ENCODE peak calls at places on chromosome 15, in four cellular contexts. One of them, this sample, is unnamed.

GRCh38 chr15:29334544-29334943 is 64.9 kb upstream of the NSMCE3 start:
- DNase-seq in K562: no peak
- DNase-seq in HepG2: no peak
- DNase-seq in GM12878: no peak
- DNase-seq in this sample: no peak

GRCh38 chr15:77455696-77456293 is 35.1 kb downstream of the HMG20A start:
- DNase-seq in GM12878: no peak
- DNase-seq in HepG2: no peak
- DNase-seq in K562: no peak
- DNase-seq in this sample: no peak

GRCh38 chr15:101022306-101022705 is 103.1 kb downstream of the LRRK1 start:
- DNase-seq in HepG2: no peak
- DNase-seq in K562: no peak
- DNase-seq in GM12878: no peak
- DNase-seq in this sample: no peak

GRCh38 chr15:68205949-68206539 is 912 bp upstream of the CALML4 start:
- DNase-seq in GM12878: no peak
- DNase-seq in HepG2: no peak
- DNase-seq in K562: peak; percentile 71
- DNase-seq in this sample: peak; percentile 51

GRCh38 chr15:56460046-56460445 is 4.9 kb downstream of the MNS1 start:
- DNase-seq in HepG2: no peak
- DNase-seq in K562: no peak
- DNase-seq in GM12878: no peak
- DNase-seq in this sample: no peak

GRCh38 chr15:55282284-55282833 is 7.3 kb downstream of the RAB27A start:
- DNase-seq in K562: peak; percentile 26
- DNase-seq in GM12878: no peak
- DNase-seq in HepG2: no peak
- DNase-seq in this sample: no peak

GRCh38 chr15:44207643-44208042 is 12.6 kb upstream of the FRMD5 start:
- DNase-seq in K562: no peak
- DNase-seq in GM12878: no peak
- DNase-seq in HepG2: no peak
- DNase-seq in this sample: no peak

GRCh38 chr15:70182858-70183695 is 85.4 kb upstream of the TLE3 start:
- DNase-seq in GM12878: no peak
- DNase-seq in K562: no peak
- DNase-seq in HepG2: no peak
- DNase-seq in this sample: peak; percentile 38

GRCh38 chr15:41258706-41259471 is 27.8 kb downstream of the CHP1 start:
- DNase-seq in K562: no peak
- DNase-seq in HepG2: peak; percentile 40
- DNase-seq in GM12878: peak; percentile 31
- DNase-seq in this sample: no peak

GRCh38 chr15:59741274-59741906 is 52.3 kb upstream of the BNIP2 start:
- DNase-seq in K562: no peak
- DNase-seq in GM12878: no peak
- DNase-seq in HepG2: peak; percentile 18
- DNase-seq in this sample: peak; percentile 33

GRCh38 chr15:26438316-26438715 is 334.6 kb downstream of the GABRB3 start:
- DNase-seq in K562: no peak
- DNase-seq in HepG2: no peak
- DNase-seq in GM12878: no peak
- DNase-seq in this sample: no peak

GRCh38 chr15:33068007-33068441 is 126.5 kb downstream of the FMN1 start:
- DNase-seq in K562: no peak
- DNase-seq in HepG2: peak; percentile 66
- DNase-seq in GM12878: no peak
- DNase-seq in this sample: peak; percentile 42

GRCh38 chr15:66800584-66801235 is 98.7 kb downstream of the SMAD6 start:
- DNase-seq in GM12878: no peak
- DNase-seq in K562: no peak
- DNase-seq in HepG2: no peak
- DNase-seq in this sample: no peak

GRCh38 chr15:40793216-40793989 is 13.5 kb upstream of the ZFYVE19 start:
- DNase-seq in HepG2: peak; percentile 96
- DNase-seq in GM12878: no peak
- DNase-seq in K562: no peak
- DNase-seq in this sample: no peak

GRCh38 chr15:65197337-65197645 is 12.1 kb upstream of the CLPX start:
- DNase-seq in HepG2: no peak
- DNase-seq in K562: no peak
- DNase-seq in GM12878: no peak
- DNase-seq in this sample: no peak

GRCh38 chr15:96338772-96339661 is 8.5 kb downstream of the NR2F2 start:
- DNase-seq in K562: no peak
- DNase-seq in HepG2: peak; percentile 89
- DNase-seq in GM12878: no peak
- DNase-seq in this sample: no peak

GRCh38 chr15:41895491-41895890 is 1.6 kb upstream of the SPTBN5 start:
- DNase-seq in HepG2: no peak
- DNase-seq in K562: no peak
- DNase-seq in GM12878: no peak
- DNase-seq in this sample: no peak

GRCh38 chr15:66362776-66363175 is 6.3 kb upstream of the TIPIN start:
- DNase-seq in GM12878: no peak
- DNase-seq in K562: no peak
- DNase-seq in HepG2: no peak
- DNase-seq in this sample: no peak

GRCh38 chr15:33699691-33700447 is 268.4 kb upstream of the CHRM5 start:
- DNase-seq in HepG2: peak; percentile 9
- DNase-seq in GM12878: no peak
- DNase-seq in K562: no peak
- DNase-seq in this sample: no peak

GRCh38 chr15:33926260-33926659 is 42.0 kb upstream of the CHRM5 start:
- DNase-seq in GM12878: no peak
- DNase-seq in K562: no peak
- DNase-seq in HepG2: peak; percentile 6
- DNase-seq in this sample: no peak

GRCh38 chr15:69568621-69569020 is 116.0 kb downstream of the RPLP1 start:
- DNase-seq in HepG2: no peak
- DNase-seq in GM12878: no peak
- DNase-seq in K562: no peak
- DNase-seq in this sample: no peak

GRCh38 chr15:98289747-98290146 is 329.2 kb downstream of the ARRDC4 start:
- DNase-seq in HepG2: no peak
- DNase-seq in GM12878: no peak
- DNase-seq in K562: no peak
- DNase-seq in this sample: no peak

GRCh38 chr15:34437687-34438086 is at the start of gene GOLGA8A:
- DNase-seq in HepG2: peak; percentile 26
- DNase-seq in GM12878: peak; percentile 74
- DNase-seq in K562: peak; percentile 88
- DNase-seq in this sample: peak; percentile 49

GRCh38 chr15:99109555-99110021 is 4.7 kb downstream of the SYNM start:
- DNase-seq in GM12878: peak; percentile 48
- DNase-seq in HepG2: no peak
- DNase-seq in K562: no peak
- DNase-seq in this sample: no peak

GRCh38 chr15:81018197-81018596 is 17.5 kb downstream of the TLNRD1 start:
- DNase-seq in GM12878: no peak
- DNase-seq in HepG2: no peak
- DNase-seq in K562: no peak
- DNase-seq in this sample: no peak

GRCh38 chr15:84909782-84910181 is 25.3 kb downstream of the SLC28A1 start:
- DNase-seq in GM12878: no peak
- DNase-seq in HepG2: no peak
- DNase-seq in K562: no peak
- DNase-seq in this sample: no peak

GRCh38 chr15:84909029-84909428 is 24.6 kb downstream of the SLC28A1 start:
- DNase-seq in HepG2: no peak
- DNase-seq in K562: no peak
- DNase-seq in GM12878: no peak
- DNase-seq in this sample: no peak

GRCh38 chr15:84914351-84914750 is 29.9 kb downstream of the SLC28A1 start:
- DNase-seq in HepG2: no peak
- DNase-seq in GM12878: no peak
- DNase-seq in K562: no peak
- DNase-seq in this sample: no peak

GRCh38 chr15:84910928-84911623 is 26.6 kb downstream of the SLC28A1 start:
- DNase-seq in HepG2: no peak
- DNase-seq in K562: no peak
- DNase-seq in GM12878: no peak
- DNase-seq in this sample: no peak

GRCh38 chr15:84911879-84912660 is 27.6 kb downstream of the SLC28A1 start:
- DNase-seq in GM12878: no peak
- DNase-seq in HepG2: peak; percentile 89
- DNase-seq in K562: no peak
- DNase-seq in this sample: no peak
- TF ChIP-seq ETV6 in GM12878: no peak
- TF ChIP-seq ETV6 in HepG2: no peak
- TF ChIP-seq ETV6 in K562: no peak
- TF ChIP-seq ETV6 in this sample: no peak

GRCh38 chr15:83322061-83322460 is 37.6 kb upstream of the BNC1 start:
- DNase-seq in GM12878: no peak
- DNase-seq in HepG2: no peak
- DNase-seq in K562: no peak
- DNase-seq in this sample: no peak
- TF ChIP-seq SP1 in GM12878: no peak
- TF ChIP-seq SP1 in HepG2: no peak
- TF ChIP-seq SP1 in K562: no peak
- TF ChIP-seq SP1 in this sample: no peak

GRCh38 chr15:88898736-88899135 is 3.4 kb upstream of the HAPLN3 start:
- DNase-seq in K562: no peak
- DNase-seq in HepG2: no peak
- DNase-seq in GM12878: no peak
- DNase-seq in this sample: no peak

GRCh38 chr15:88897456-88898194 is 2.3 kb upstream of the HAPLN3 start:
- DNase-seq in GM12878: no peak
- DNase-seq in K562: peak; percentile 83
- DNase-seq in HepG2: peak; percentile 41
- DNase-seq in this sample: peak; percentile 53

GRCh38 chr15:88896339-88897033 is 1.1 kb upstream of the HAPLN3 start:
- DNase-seq in GM12878: no peak
- DNase-seq in HepG2: no peak
- DNase-seq in K562: no peak
- DNase-seq in this sample: no peak

GRCh38 chr15:88894819-88895767 is at the start of gene HAPLN3:
- DNase-seq in GM12878: no peak
- DNase-seq in K562: no peak
- DNase-seq in HepG2: no peak
- DNase-seq in this sample: peak; percentile 66

GRCh38 chr15:88897142-88897455 is 1.8 kb upstream of the HAPLN3 start:
- DNase-seq in HepG2: no peak
- DNase-seq in GM12878: no peak
- DNase-seq in K562: no peak
- DNase-seq in this sample: no peak
- TF ChIP-seq NR2C2 in HepG2: no peak
- TF ChIP-seq NR2C2 in GM12878: no peak
- TF ChIP-seq NR2C2 in K562: no peak
- TF ChIP-seq NR2C2 in this sample: no peak

GRCh38 chr15:89556413-89557262 is 18.6 kb upstream of the TICRR start:
- DNase-seq in HepG2: peak; percentile 62
- DNase-seq in GM12878: no peak
- DNase-seq in K562: peak; percentile 70
- DNase-seq in this sample: peak; percentile 63
- TF ChIP-seq ETV6 in HepG2: no peak
- TF ChIP-seq ETV6 in GM12878: no peak
- TF ChIP-seq ETV6 in K562: no peak
- TF ChIP-seq ETV6 in this sample: no peak

DNA sequence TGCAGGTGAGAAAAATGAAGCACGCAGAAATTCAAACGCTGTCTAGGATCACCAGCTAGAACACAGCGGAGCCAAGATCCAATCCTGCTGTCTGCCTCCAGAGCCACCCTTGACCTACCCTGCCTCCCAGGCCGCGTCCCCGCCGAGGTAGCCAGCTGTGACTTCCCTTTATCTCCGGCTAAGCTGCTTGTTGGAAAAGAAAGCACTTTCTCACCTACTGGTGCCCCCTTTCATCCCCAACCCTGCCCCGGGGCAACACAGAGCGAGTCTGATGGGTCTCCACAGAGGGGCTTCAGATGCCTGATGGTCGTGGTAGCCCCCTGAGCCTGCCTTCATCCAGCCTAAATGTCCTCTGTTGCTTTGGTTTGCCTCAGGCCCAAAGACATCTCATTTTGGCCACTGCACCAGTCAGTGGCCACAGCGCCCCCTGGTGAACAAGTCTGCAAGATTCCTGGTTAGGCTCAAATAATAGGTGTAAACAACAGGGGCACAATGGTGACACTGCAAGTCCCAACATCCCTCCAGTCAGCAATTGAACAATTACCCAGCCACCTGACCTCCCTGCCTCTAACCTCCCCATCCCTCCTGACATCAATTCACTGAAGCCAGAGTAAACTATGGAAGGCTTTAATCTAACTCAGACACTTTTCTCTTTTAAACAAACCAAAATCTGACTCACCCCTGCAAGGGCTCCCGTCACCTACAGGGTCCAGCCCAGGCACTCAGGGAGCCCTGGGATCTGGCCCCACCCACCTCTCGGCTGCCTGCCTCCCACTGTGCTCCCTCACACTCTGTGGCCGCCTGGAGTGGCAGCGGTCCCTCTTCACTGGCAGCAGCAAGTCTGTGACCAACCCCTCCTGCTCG is 27.3 kb upstream of the BCL2L10 start:
- DNase-seq in GM12878: peak; percentile 39
- DNase-seq in HepG2: peak; percentile 60
- DNase-seq in K562: peak; percentile 71
- DNase-seq in this sample: peak; percentile 88
- TF ChIP-seq SP1 in GM12878: no peak
- TF ChIP-seq SP1 in HepG2: no peak
- TF ChIP-seq SP1 in K562: no peak
- TF ChIP-seq SP1 in this sample: no peak

DNA sequence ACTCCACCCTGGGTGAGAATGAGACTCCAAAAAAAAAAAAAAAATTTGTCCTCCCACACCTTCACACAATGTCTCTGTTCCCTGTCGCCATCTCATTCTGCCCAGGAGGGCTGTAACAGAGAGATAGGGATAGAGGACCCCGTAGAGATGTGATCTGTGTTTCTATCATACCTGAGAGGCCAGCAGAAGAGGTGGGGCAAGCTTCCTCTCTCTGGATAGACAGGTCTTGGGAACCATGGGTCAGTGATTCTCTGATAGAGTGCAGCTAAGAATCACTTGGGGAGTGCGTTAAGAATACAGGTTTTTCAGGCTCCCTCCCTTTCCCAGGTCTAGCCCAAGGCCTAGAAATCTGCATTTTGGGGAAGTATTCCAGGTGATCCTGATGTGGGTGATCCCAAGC is 8.3 kb downstream of the CA12 start:
- DNase-seq in HepG2: no peak
- DNase-seq in GM12878: no peak
- DNase-seq in K562: peak; percentile 54
- DNase-seq in this sample: no peak
- TF ChIP-seq NR2C2 in HepG2: no peak
- TF ChIP-seq NR2C2 in GM12878: no peak
- TF ChIP-seq NR2C2 in K562: no peak
- TF ChIP-seq NR2C2 in this sample: no peak